ENCODE peak calls at places on chromosomes 7 and 10, in five cellular contexts. M is HepG2, F is GM12878, K is NB4, S is K562. D is an unnamed sample.

GRCh38 chr7:16271990-16272665 is 149.2 kb downstream of the CRPPA start:
- DNase-seq in F (no peak), M (no peak), S (no peak), K (no peak), D (no peak)

GRCh38 chr7:815284-816216 is 16.7 kb upstream of the SUN1 start:
- DNase-seq in K (peak), S (peak), F (no peak), M (no peak), D (peak)

GRCh38 chr7:102992820-102993531 is 80.2 kb downstream of the LRRC17 start:
- DNase-seq in S (peak), M (peak), K (peak), F (no peak), D (peak)

GRCh38 chr7:51224811-51225581 is 91.6 kb downstream of the COBL start:
- DNase-seq in F (no peak), S (peak), K (no peak), M (peak), D (peak)

GRCh38 chr7:65239324-65239706 is 134.3 kb upstream of the ZNF92 start:
- DNase-seq in S (no peak), K (no peak), F (no peak), M (no peak), D (no peak)

GRCh38 chr7:136859798-136860197 is 8.7 kb upstream of the CHRM2 start:
- DNase-seq in S (no peak), K (no peak), F (no peak), M (no peak), D (no peak)

GRCh38 chr10:92114201-92114600 is 176.7 kb downstream of the CPEB3 start:
- DNase-seq in F (no peak), K (no peak), M (peak), S (no peak), D (no peak)

GRCh38 chr10:13712799-13713581 is 126.2 kb downstream of the PRPF18 start:
- DNase-seq in S (peak), M (no peak), K (peak), F (peak), D (peak)

GRCh38 chr10:29315814-29316213 is 26.9 kb downstream of the LYZL1 start:
- DNase-seq in F (no peak), S (no peak), K (no peak), M (no peak), D (no peak)

GRCh38 chr10:89062861-89063260 is 72.3 kb downstream of the FAS start:
- DNase-seq in M (no peak), F (no peak), K (no peak), S (no peak), D (no peak)

GRCh38 chr10:127612-128432 is 7.4 kb upstream of the ZMYND11 start:
- DNase-seq in K (peak), M (no peak), S (no peak), F (peak), D (no peak)

GRCh38 chr10:62069452-62070191 is 168.1 kb downstream of the ARID5B start:
- DNase-seq in S (no peak), K (no peak), F (no peak), M (no peak), D (no peak)

GRCh38 chr7:128201067-128201689 is 39.9 kb upstream of the LEP start:
- DNase-seq in M (no peak), S (peak), K (no peak), F (no peak), D (no peak)

GRCh38 chr10:3741688-3742461 is 43.1 kb downstream of the KLF6 start:
- DNase-seq in S (no peak), F (no peak), M (no peak), K (no peak), D (no peak)

GRCh38 chr10:25059990-25060389 is 43.6 kb downstream of the THNSL1 start:
- DNase-seq in M (peak), S (peak), K (no peak), F (no peak), D (peak)

GRCh38 chr7:110375068-110375467 is 715.9 kb upstream of the LRRN3 start:
- DNase-seq in K (no peak), S (no peak), M (no peak), F (no peak), D (no peak)

GRCh38 chr10:62924344-62924748 is 108.2 kb upstream of the EGR2 start:
- DNase-seq in F (no peak), M (no peak), S (no peak), K (no peak), D (no peak)

GRCh38 chr10:16606421-16606820 is 84.7 kb upstream of the C1QL3 start:
- DNase-seq in F (no peak), K (peak), S (no peak), M (no peak), D (no peak)

GRCh38 chr10:101071266-101071884 is 9.6 kb downstream of the KAZALD1 start:
- DNase-seq in F (peak), S (no peak), K (peak), M (no peak), D (no peak)

GRCh38 chr10:53314856-53315255 is 542.3 kb upstream of the MBL2 start:
- DNase-seq in S (no peak), K (no peak), F (no peak), M (no peak), D (no peak)

GRCh38 chr7:103718482-103719415 is 270.7 kb downstream of the RELN start:
- DNase-seq in F (no peak), M (no peak), S (no peak), K (no peak), D (no peak)

GRCh38 chr7:150453186-150453585 is 2.8 kb downstream of the GIMAP8 start:
- DNase-seq in M (no peak), K (no peak), F (no peak), S (no peak), D (no peak)

GRCh38 chr10:6364283-6364682 is 161.6 kb downstream of the PFKFB3 start:
- DNase-seq in F (no peak), S (no peak), K (no peak), M (no peak), D (no peak)

GRCh38 chr10:22599048-22599561 is 115.3 kb downstream of the PIP4K2A start:
- DNase-seq in M (no peak), F (peak), S (peak), K (peak), D (peak)

GRCh38 chr7:157138101-157138423 is 664 bp upstream of the UBE3C start:
- DNase-seq in M (no peak), S (no peak), K (no peak), F (no peak), D (no peak)

GRCh38 chr7:53541467-53541866 is 506.0 kb downstream of the POM121L12 start:
- DNase-seq in K (no peak), S (no peak), F (no peak), M (no peak), D (no peak)

GRCh38 chr7:36048141-36048901 is 104.7 kb upstream of the EEPD1 start:
- DNase-seq in K (peak), F (no peak), S (no peak), M (no peak), D (no peak)

GRCh38 chr10:91367127-91367531 is 43.0 kb upstream of the HECTD2 start:
- DNase-seq in M (no peak), S (no peak), K (no peak), F (no peak), D (no peak)

GRCh38 chr7:6271694-6272371 is 591 bp downstream of the CYTH3 start:
- DNase-seq in F (no peak), M (no peak), S (peak), K (peak), D (no peak)

GRCh38 chr7:157294773-157295172 is 42.0 kb upstream of the DNAJB6 start:
- DNase-seq in F (no peak), S (no peak), K (no peak), M (no peak), D (no peak)

GRCh38 chr7:27912751-27913150 is 172.8 kb downstream of the TAX1BP1 start:
- DNase-seq in F (no peak), K (no peak), S (no peak), M (no peak), D (no peak)

GRCh38 chr10:106711313-106711906 is 453.1 kb downstream of the SORCS1 start:
- DNase-seq in S (peak), M (peak), F (no peak), K (peak), D (peak)

GRCh38 chr7:12729112-12729511 is 41.7 kb downstream of the ARL4A start:
- DNase-seq in K (peak), M (peak), F (no peak), S (peak), D (no peak)

GRCh38 chr7:151798851-151799428 is 78.0 kb downstream of the PRKAG2 start:
- DNase-seq in F (no peak), K (no peak), S (no peak), M (no peak), D (no peak)

GRCh38 chr10:34313888-34314287 is 501.2 kb downstream of the PARD3 start:
- DNase-seq in F (no peak), S (no peak), M (no peak), K (no peak), D (no peak)

DNA sequence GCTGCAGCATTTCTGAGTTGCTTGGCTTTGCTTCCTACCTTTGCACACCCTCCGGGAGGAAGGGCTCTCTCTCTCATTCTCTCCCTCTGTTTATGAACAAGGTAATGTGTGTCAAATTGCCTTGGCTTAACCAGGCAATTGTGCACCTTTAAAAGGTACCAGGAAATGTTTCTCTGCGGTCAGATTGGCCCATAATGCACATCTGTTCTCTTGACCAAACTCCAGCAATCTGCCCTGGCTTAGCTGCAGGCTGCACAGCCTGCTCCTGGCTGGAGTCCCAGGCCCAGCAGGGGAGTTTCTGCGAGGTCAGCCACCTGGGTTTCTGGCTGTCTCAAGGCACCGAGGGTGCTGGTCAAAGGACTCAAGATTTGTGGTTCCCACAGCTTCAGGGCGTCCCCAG is 223.8 kb downstream of the SNX10 start:
- DNase-seq in S (no peak), M (no peak), F (no peak), K (no peak), D (no peak)
- TF ChIP-seq MYC in S (no peak), M (no peak), F (no peak), K (no peak), D (no peak)

GRCh38 chr7:120805636-120806388 is 52.1 kb downstream of the TSPAN12 start:
- DNase-seq in K (peak), S (peak), M (peak), F (peak), D (peak)
- TF ChIP-seq MYC in K (no peak), S (no peak), M (no peak), F (no peak), D (no peak)

DNA sequence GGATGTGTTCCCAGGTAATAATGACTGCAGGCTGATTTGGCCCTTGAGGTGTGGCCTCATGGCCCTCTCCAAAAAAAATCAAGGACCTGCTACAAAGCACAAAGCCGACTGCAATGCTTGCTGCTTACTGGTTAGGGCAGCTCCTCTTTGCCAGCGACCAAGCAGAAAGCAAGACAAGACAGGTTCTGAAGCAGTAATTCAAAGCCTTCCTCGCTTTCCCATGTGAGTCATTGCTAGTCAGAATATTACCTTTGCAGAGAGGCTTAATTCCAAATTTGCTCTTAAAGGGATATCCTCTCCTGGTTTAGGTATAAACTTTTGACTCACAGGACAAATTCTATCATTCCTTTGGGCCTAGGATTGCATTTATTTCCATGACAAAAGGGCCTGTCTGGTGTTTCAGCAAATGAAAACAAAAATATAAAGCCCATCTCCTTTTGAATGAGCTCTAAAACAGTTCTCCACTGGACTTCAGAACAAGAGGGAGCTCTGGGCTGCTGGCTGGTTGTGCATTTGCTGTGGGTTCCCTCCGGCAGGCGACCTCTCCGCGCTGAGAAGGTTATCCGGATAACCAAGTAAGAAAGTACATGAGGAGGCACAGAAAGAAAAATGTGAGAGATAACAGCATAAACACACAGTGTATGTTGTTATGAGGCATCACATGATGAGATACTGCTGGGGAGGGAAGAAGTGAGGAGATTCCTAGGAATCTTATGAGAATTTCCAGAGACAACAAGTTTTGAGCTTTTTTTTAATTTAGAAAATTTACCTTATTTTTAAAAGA is 90.8 kb downstream of the EGFR start:
- DNase-seq in S (no peak), F (no peak), K (no peak), M (no peak), D (peak)
- TF ChIP-seq MYC in S (no peak), F (no peak), K (no peak), M (no peak), D (no peak)

GRCh38 chr7:22730921-22731654 is 4.1 kb downstream of the IL6 start:
- DNase-seq in S (no peak), F (no peak), K (peak), M (no peak), D (no peak)

GRCh38 chr7:22732556-22733126 is 5.6 kb downstream of the IL6 start:
- DNase-seq in F (no peak), S (no peak), M (no peak), K (no peak), D (peak)

GRCh38 chr7:22731781-22732180 is 4.8 kb downstream of the IL6 start:
- DNase-seq in K (no peak), M (no peak), F (no peak), S (no peak), D (no peak)

GRCh38 chr7:22729180-22729579 is 2.2 kb downstream of the IL6 start:
- DNase-seq in M (no peak), K (no peak), S (no peak), F (no peak), D (no peak)

GRCh38 chr7:22733761-22734160 is 6.8 kb downstream of the IL6 start:
- DNase-seq in K (no peak), F (no peak), S (no peak), M (no peak), D (no peak)
- TF ChIP-seq MYC in K (no peak), F (no peak), S (no peak), M (no peak), D (no peak)

GRCh38 chr7:159142730-159143129 is 1.9 kb downstream of the VIPR2 start:
- DNase-seq in M (no peak), F (no peak), S (no peak), K (no peak), D (no peak)

GRCh38 chr7:159145544-159145891 is 851 bp upstream of the VIPR2 start:
- DNase-seq in M (no peak), F (no peak), K (no peak), S (no peak), D (no peak)

GRCh38 chr7:159142204-159142603 is 2.5 kb downstream of the VIPR2 start:
- DNase-seq in M (no peak), K (no peak), F (no peak), S (no peak), D (no peak)

GRCh38 chr7:159144756-159145543 is at the start of gene VIPR2:
- DNase-seq in K (no peak), F (no peak), S (no peak), M (no peak), D (no peak)

DNA sequence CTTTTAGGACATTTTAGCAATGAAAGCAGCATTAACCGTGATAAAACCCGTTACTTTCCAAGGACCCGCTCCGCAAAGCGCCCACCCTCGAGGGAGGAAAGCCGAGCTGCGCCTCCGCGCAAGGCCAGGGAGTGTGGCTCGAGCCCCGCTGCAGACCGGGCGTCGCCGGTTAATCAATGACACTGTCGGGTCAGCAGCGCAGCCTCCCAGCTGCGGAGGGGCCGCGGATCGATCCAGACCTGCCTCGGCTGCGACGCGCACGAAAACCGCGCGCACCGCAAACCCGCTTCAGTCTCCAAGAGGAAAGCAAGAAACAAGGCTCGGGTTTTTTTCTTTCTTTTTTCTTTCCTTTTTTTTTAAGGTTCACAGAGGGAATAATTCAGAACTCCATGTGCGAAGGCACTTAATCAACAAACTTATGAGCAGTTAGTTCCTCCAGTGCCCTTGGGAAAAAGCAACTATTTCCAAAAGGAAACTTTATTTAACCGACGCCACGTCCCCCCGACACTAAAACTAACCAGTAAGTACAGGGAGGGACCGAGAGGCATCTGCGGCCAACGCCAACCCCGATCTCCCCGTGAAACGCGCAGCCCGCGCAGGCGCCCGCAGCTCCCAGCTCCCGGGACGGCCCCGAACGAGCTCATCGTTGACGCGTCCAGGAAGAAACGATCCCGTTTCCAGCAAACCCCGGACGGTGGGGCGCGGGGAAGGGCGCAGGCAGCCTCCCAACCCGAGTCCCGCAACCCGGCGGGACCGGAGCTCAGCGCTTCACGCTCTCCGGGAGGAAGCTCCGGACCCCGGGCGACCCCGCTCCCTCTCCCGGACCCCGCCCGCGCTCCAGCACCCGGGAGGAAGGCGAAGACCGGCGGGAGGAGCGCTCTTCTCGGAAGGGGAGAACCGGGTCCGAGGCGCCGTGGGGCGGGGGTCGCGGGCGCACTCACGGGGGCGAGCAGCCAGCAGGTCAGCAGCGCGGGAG is 599 bp downstream of the VIPR2 start:
- DNase-seq in M (no peak), S (no peak), F (no peak), K (no peak), D (no peak)
- TF ChIP-seq MYC in M (no peak), S (no peak), F (no peak), K (no peak), D (no peak)

GRCh38 chr7:94030634-94031033 is 26.5 kb upstream of the BET1 start:
- DNase-seq in M (no peak), K (no peak), S (no peak), F (no peak), D (no peak)

GRCh38 chr7:94031865-94032264 is 27.7 kb upstream of the BET1 start:
- DNase-seq in K (no peak), S (no peak), F (no peak), M (no peak), D (no peak)

DNA sequence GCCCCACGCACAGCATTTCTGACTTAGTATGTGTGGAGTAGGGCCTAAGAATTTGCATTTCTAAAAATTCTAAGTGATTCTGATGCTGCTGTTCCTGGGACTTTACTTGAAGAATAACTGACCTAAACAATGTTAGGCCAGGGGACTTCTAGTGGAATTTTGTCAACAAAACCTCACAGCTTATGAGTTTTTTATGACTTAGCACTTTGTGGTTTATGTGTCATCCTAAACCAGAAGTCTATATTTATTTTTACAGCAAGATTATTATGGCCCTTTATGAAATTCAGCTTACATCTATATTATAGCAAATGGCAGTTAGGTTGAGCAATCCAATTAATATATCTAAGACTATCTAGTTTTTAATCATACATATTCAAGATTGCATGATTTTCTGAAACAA is 24.6 kb upstream of the BET1 start:
- DNase-seq in F (no peak), M (no peak), S (no peak), K (peak), D (no peak)
- TF ChIP-seq MYC in F (no peak), M (no peak), S (no peak), K (no peak), D (no peak)

GRCh38 chr10:31926765-31927596 is 1.6 kb downstream of the ARHGAP12 start:
- DNase-seq in K (peak), F (no peak), M (no peak), S (no peak), D (no peak)
- TF ChIP-seq MYC in K (no peak), F (no peak), M (no peak), S (no peak), D (no peak)

DNA sequence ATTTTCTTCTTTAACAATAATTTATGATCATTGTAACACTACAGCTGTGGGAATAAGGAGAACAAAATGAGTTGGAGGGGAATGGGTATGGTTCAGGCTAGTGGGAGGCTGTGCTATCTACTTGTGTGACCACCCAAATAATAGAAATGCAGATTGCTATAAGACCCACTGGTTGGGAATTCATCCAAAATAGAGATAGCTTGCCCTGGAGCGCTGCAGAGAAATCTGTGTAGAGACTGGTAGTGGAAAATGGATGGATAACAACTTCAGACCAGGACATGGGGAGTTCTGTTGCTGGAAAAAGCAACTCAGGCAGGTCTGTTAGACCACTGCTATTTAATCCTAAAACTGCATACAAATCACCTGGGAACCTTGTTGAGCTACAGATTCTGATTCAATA is 137.1 kb upstream of the MKLN1 start:
- DNase-seq in K (no peak), M (no peak), S (no peak), F (no peak), D (no peak)
- TF ChIP-seq MYC in K (no peak), M (no peak), S (no peak), F (no peak), D (no peak)